ENCODE peak calls at places on chromosome 16, in eight cellular contexts. One of them, this sample, is unnamed.

GRCh38 chr16:80802129-80802528 is 2.3 kb downstream of the CDYL2 start:
- DNase-seq in D341Med: no peak
- DNase-seq in SW 1271: no peak
- DNase-seq in progenitor cell of endocrine pancreas: no peak
- DNase-seq in AG08396: no peak
- DNase-seq in T-helper 22 cell: no peak
- DNase-seq in amniotic stem cell: no peak
- DNase-seq in osteoblast: no peak
- DNase-seq in this sample: no peak

GRCh38 chr16:86476956-86477530 is 33.3 kb upstream of the FOXF1 start:
- DNase-seq in D341Med: no peak
- DNase-seq in SW 1271: no peak
- DNase-seq in progenitor cell of endocrine pancreas: no peak
- DNase-seq in AG08396: no peak
- DNase-seq in T-helper 22 cell: no peak
- DNase-seq in amniotic stem cell: no peak
- DNase-seq in osteoblast: no peak
- DNase-seq in this sample: no peak

GRCh38 chr16:55944377-55944802 is 69.2 kb upstream of the CES5A start:
- DNase-seq in D341Med: peak
- DNase-seq in SW 1271: no peak
- DNase-seq in progenitor cell of endocrine pancreas: peak
- DNase-seq in AG08396: peak
- DNase-seq in T-helper 22 cell: no peak
- DNase-seq in amniotic stem cell: no peak
- DNase-seq in osteoblast: no peak
- DNase-seq in this sample: no peak

GRCh38 chr16:89009343-89010209 is 32.6 kb upstream of the CBFA2T3 start:
- DNase-seq in D341Med: no peak
- DNase-seq in SW 1271: no peak
- DNase-seq in progenitor cell of endocrine pancreas: peak
- DNase-seq in AG08396: no peak
- DNase-seq in T-helper 22 cell: no peak
- DNase-seq in amniotic stem cell: no peak
- DNase-seq in osteoblast: peak
- DNase-seq in this sample: no peak

GRCh38 chr16:84508502-84508901 is 4.0 kb upstream of the MEAK7 start:
- DNase-seq in D341Med: no peak
- DNase-seq in SW 1271: no peak
- DNase-seq in progenitor cell of endocrine pancreas: no peak
- DNase-seq in AG08396: no peak
- DNase-seq in T-helper 22 cell: no peak
- DNase-seq in amniotic stem cell: no peak
- DNase-seq in osteoblast: no peak
- DNase-seq in this sample: no peak

GRCh38 chr16:89883346-89884040 is 10.1 kb downstream of the TCF25 start:
- DNase-seq in D341Med: no peak
- DNase-seq in SW 1271: no peak
- DNase-seq in progenitor cell of endocrine pancreas: no peak
- DNase-seq in AG08396: no peak
- DNase-seq in T-helper 22 cell: no peak
- DNase-seq in amniotic stem cell: no peak
- DNase-seq in osteoblast: peak
- DNase-seq in this sample: no peak

GRCh38 chr16:21053595-21053994 is 97.1 kb downstream of the DNAH3 start:
- DNase-seq in D341Med: no peak
- DNase-seq in SW 1271: no peak
- DNase-seq in progenitor cell of endocrine pancreas: no peak
- DNase-seq in AG08396: no peak
- DNase-seq in T-helper 22 cell: no peak
- DNase-seq in amniotic stem cell: no peak
- DNase-seq in osteoblast: no peak
- DNase-seq in this sample: no peak

GRCh38 chr16:57726433-57726947 is 9.1 kb upstream of the KATNB1 start:
- DNase-seq in D341Med: no peak
- DNase-seq in SW 1271: no peak
- DNase-seq in progenitor cell of endocrine pancreas: no peak
- DNase-seq in AG08396: no peak
- DNase-seq in T-helper 22 cell: no peak
- DNase-seq in amniotic stem cell: no peak
- DNase-seq in osteoblast: no peak
- DNase-seq in this sample: no peak

GRCh38 chr16:47392114-47392513 is 68.7 kb downstream of the ITFG1 start:
- DNase-seq in D341Med: no peak
- DNase-seq in SW 1271: no peak
- DNase-seq in progenitor cell of endocrine pancreas: no peak
- DNase-seq in AG08396: no peak
- DNase-seq in T-helper 22 cell: no peak
- DNase-seq in amniotic stem cell: no peak
- DNase-seq in osteoblast: peak
- DNase-seq in this sample: no peak

GRCh38 chr16:85984947-85985451 is 86.0 kb downstream of the IRF8 start:
- DNase-seq in D341Med: no peak
- DNase-seq in SW 1271: no peak
- DNase-seq in progenitor cell of endocrine pancreas: no peak
- DNase-seq in AG08396: no peak
- DNase-seq in T-helper 22 cell: no peak
- DNase-seq in amniotic stem cell: no peak
- DNase-seq in osteoblast: peak
- DNase-seq in this sample: no peak

GRCh38 chr16:53417011-53417410 is 17.3 kb upstream of the RBL2 start:
- DNase-seq in D341Med: no peak
- DNase-seq in SW 1271: no peak
- DNase-seq in progenitor cell of endocrine pancreas: no peak
- DNase-seq in AG08396: peak
- DNase-seq in T-helper 22 cell: no peak
- DNase-seq in amniotic stem cell: no peak
- DNase-seq in osteoblast: peak
- DNase-seq in this sample: no peak

GRCh38 chr16:85333744-85334640 is 221.7 kb upstream of the CIBAR2 start:
- DNase-seq in D341Med: no peak
- DNase-seq in SW 1271: no peak
- DNase-seq in progenitor cell of endocrine pancreas: no peak
- DNase-seq in AG08396: no peak
- DNase-seq in T-helper 22 cell: no peak
- DNase-seq in amniotic stem cell: no peak
- DNase-seq in osteoblast: peak
- DNase-seq in this sample: no peak

GRCh38 chr16:51449441-51449840 is 298.4 kb upstream of the SALL1 start:
- DNase-seq in D341Med: no peak
- DNase-seq in SW 1271: no peak
- DNase-seq in progenitor cell of endocrine pancreas: no peak
- DNase-seq in AG08396: no peak
- DNase-seq in T-helper 22 cell: no peak
- DNase-seq in amniotic stem cell: no peak
- DNase-seq in osteoblast: no peak
- DNase-seq in this sample: no peak

GRCh38 chr16:23944381-23944780 is 108.6 kb downstream of the PRKCB start:
- DNase-seq in D341Med: no peak
- DNase-seq in SW 1271: no peak
- DNase-seq in progenitor cell of endocrine pancreas: no peak
- DNase-seq in AG08396: no peak
- DNase-seq in T-helper 22 cell: no peak
- DNase-seq in amniotic stem cell: no peak
- DNase-seq in osteoblast: no peak
- DNase-seq in this sample: no peak

GRCh38 chr16:78091419-78091818 is 8.0 kb upstream of the WWOX start:
- DNase-seq in D341Med: no peak
- DNase-seq in SW 1271: no peak
- DNase-seq in progenitor cell of endocrine pancreas: no peak
- DNase-seq in AG08396: no peak
- DNase-seq in T-helper 22 cell: no peak
- DNase-seq in amniotic stem cell: no peak
- DNase-seq in osteoblast: no peak
- DNase-seq in this sample: no peak

GRCh38 chr16:11291021-11291716 is 10.0 kb upstream of the PRM1 start:
- DNase-seq in D341Med: no peak
- DNase-seq in SW 1271: no peak
- DNase-seq in progenitor cell of endocrine pancreas: no peak
- DNase-seq in AG08396: no peak
- DNase-seq in T-helper 22 cell: no peak
- DNase-seq in amniotic stem cell: no peak
- DNase-seq in osteoblast: peak
- DNase-seq in this sample: no peak

GRCh38 chr16:5015351-5015750 is 18.4 kb downstream of the NAGPA start:
- DNase-seq in D341Med: no peak
- DNase-seq in SW 1271: no peak
- DNase-seq in progenitor cell of endocrine pancreas: no peak
- DNase-seq in AG08396: peak
- DNase-seq in T-helper 22 cell: no peak
- DNase-seq in amniotic stem cell: no peak
- DNase-seq in osteoblast: peak
- DNase-seq in this sample: no peak

GRCh38 chr16:87963400-87963799 is 12.2 kb downstream of the BANP start:
- DNase-seq in D341Med: no peak
- DNase-seq in SW 1271: peak
- DNase-seq in progenitor cell of endocrine pancreas: no peak
- DNase-seq in AG08396: peak
- DNase-seq in T-helper 22 cell: peak
- DNase-seq in amniotic stem cell: no peak
- DNase-seq in osteoblast: peak
- DNase-seq in this sample: peak

This sample was measured in pulmonary artery endothelial cell.